ENCODE peak calls at places on chromosomes 5 and 9, in four cellular contexts. O is putamen; F is activated CD4-positive, alpha-beta T cell treated with anti-CD3 and anti-CD28 coated beads for 4 hours; A is stimulated activated CD4-positive, alpha-beta T cell treated with anti-CD3 and anti-CD28 coated beads, Interleukin-1b, Interleukin-23, amount 100 ng/mL, for 1 hour. J is an unnamed sample.

GRCh38 chr5:87755378-87755777 is 342.6 kb upstream of the CCNH start:
- DNase-seq in F (no peak), A (no peak), O (no peak), J (no peak)

GRCh38 chr5:104598285-104598684 is 1035.7 kb upstream of the NUDT12 start:
- DNase-seq in F (no peak), O (no peak), A (no peak), J (no peak)

GRCh38 chr5:1186351-1187233 is 14.8 kb upstream of the SLC6A19 start:
- DNase-seq in O (no peak), F (no peak), A (no peak), J (no peak)

GRCh38 chr9:133779081-133779480 is 40.9 kb upstream of the SARDH start:
- DNase-seq in A (no peak), O (no peak), F (no peak), J (no peak)

GRCh38 chr5:39639618-39640078 is 214.9 kb upstream of the DAB2 start:
- DNase-seq in A (no peak), F (no peak), O (no peak), J (no peak)

GRCh38 chr5:87756951-87757350 is 344.2 kb upstream of the CCNH start:
- DNase-seq in A (no peak), F (no peak), O (no peak), J (no peak)

GRCh38 chr5:150637245-150638052 is 3.0 kb upstream of the SYNPO start:
- DNase-seq in O (no peak), F (no peak), A (no peak), J (no peak)

GRCh38 chr5:179755022-179755421 is 22.4 kb downstream of the MAML1 start:
- DNase-seq in A (no peak), O (no peak), F (no peak), J (no peak)

GRCh38 chr9:132647355-132647754 is 22.4 kb downstream of the DDX31 start:
- DNase-seq in O (no peak), F (no peak), A (no peak), J (no peak)

GRCh38 chr5:141910271-141910673 is 13.4 kb upstream of the DELE1 start:
- DNase-seq in O (no peak), A (no peak), F (no peak), J (no peak)

GRCh38 chr9:87670572-87671264 is 55.2 kb upstream of the CTSL start:
- DNase-seq in F (no peak), A (no peak), O (no peak), J (no peak)

GRCh38 chr9:13535141-13535540 is 255.6 kb upstream of the MPDZ start:
- DNase-seq in F (no peak), A (no peak), O (no peak), J (no peak)

GRCh38 chr9:128160603-128160987 is 530 bp downstream of the BBLN start:
- DNase-seq in O (peak), A (peak), F (peak), J (peak)

GRCh38 chr9:127106493-127106855 is 16.0 kb downstream of the ANGPTL2 start:
- DNase-seq in A (no peak), O (no peak), F (no peak), J (no peak)

GRCh38 chr9:68446836-68447235 is 90.4 kb downstream of the PGM5 start:
- DNase-seq in A (no peak), F (no peak), O (no peak), J (no peak)

GRCh38 chr5:173012882-173013281 is 29.3 kb downstream of the ATP6V0E1 start:
- DNase-seq in F (no peak), A (no peak), O (no peak), J (no peak)

GRCh38 chr9:81604306-81605153 is 84.8 kb downstream of the TLE1 start:
- DNase-seq in A (no peak), O (no peak), F (no peak), J (no peak)

GRCh38 chr5:76422175-76422574 is 19.1 kb downstream of the IQGAP2 start:
- DNase-seq in F (no peak), A (no peak), O (no peak), J (no peak)

GRCh38 chr5:172229904-172230303 is 35.9 kb downstream of the EFCAB9 start:
- DNase-seq in F (no peak), A (no peak), O (no peak), J (no peak)

GRCh38 chr5:155091063-155091648 is 77.6 kb downstream of the KIF4B start:
- DNase-seq in F (no peak), A (no peak), O (no peak), J (no peak)